ENCODE peak calls at places on chromosomes 11 and 22, in four cellular contexts. M is GM12878, Q is HepG2, O is H1. W is an unnamed sample.

GRCh38 chr11:10109836-10110235 is 184.2 kb downstream of the SBF2 start:
- DNase-seq in M (no peak), Q (no peak), O (no peak), W (no peak)

GRCh38 chr11:94938399-94939055 is 34.8 kb downstream of the CWC15 start:
- DNase-seq in M (no peak), Q (no peak), O (no peak), W (no peak)

GRCh38 chr22:41925783-41926460 is 684 bp downstream of the TNFRSF13C start:
- DNase-seq in M (no peak), Q (peak), O (peak), W (peak)

GRCh38 chr22:43951966-43952365 is 3.3 kb upstream of the SAMM50 start:
- DNase-seq in M (no peak), Q (no peak), O (peak), W (no peak)

GRCh38 chr11:14413307-14414072 is 54.5 kb upstream of the RRAS2 start:
- DNase-seq in M (no peak), Q (no peak), O (peak), W (peak)

GRCh38 chr11:95592455-95592854 is 197.1 kb downstream of the FAM76B start:
- DNase-seq in M (no peak), Q (no peak), O (peak), W (no peak)

GRCh38 chr11:27882066-27882697 is 181.9 kb upstream of the BDNF start:
- DNase-seq in M (no peak), Q (no peak), O (no peak), W (no peak)

GRCh38 chr22:18133452-18133851 is 16.5 kb upstream of the USP18 start:
- DNase-seq in M (no peak), Q (no peak), O (no peak), W (no peak)

GRCh38 chr11:70788247-70789022 is 390.1 kb downstream of the CTTN start:
- DNase-seq in M (no peak), Q (no peak), O (no peak), W (peak)

GRCh38 chr11:69014084-69014935 is 1.3 kb upstream of the MRGPRF start:
- DNase-seq in M (no peak), Q (peak), O (peak), W (no peak)

GRCh38 chr22:27682438-27682837 is 119.1 kb downstream of the MN1 start:
- DNase-seq in M (no peak), Q (no peak), O (peak), W (peak)

DNA sequence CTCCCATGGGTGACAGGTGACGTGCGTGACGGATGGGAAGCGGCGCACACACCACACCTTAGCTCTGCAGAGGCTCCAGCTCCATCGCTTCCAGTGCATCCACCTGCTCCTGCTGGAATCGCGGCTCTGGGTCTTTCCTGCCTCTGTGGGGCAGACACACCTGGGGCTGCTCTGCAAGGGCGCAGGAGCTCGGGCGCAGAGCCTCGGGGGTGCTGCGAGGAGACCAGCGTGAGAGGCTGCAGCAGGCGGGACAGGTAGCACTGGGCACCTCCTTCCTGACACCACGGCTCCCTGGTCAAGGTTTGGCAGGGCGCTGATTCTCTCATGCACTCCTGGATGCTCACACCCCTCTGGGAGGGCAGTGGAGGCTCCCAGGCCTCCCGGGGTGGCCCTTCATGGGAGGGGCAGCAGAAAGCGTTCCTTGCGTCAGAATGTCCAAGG is 1494.3 kb downstream of the BRD1 start:
- DNase-seq in M (no peak), Q (no peak), O (no peak), W (no peak)
- TF ChIP-seq HDAC6 in M (no peak), Q (no peak), O (no peak), W (no peak)

GRCh38 chr22:19854778-19855503 is at the start of the genes GNB1L and RTL10:
- DNase-seq in M (peak), Q (peak), O (peak), W (peak)

GRCh38 chr22:19853058-19853878 is 1.4 kb downstream of the GNB1L start:
- DNase-seq in M (no peak), Q (no peak), O (no peak), W (peak)

GRCh38 chr22:19853879-19854777 is 546 bp downstream of the GNB1L start:
- DNase-seq in M (no peak), Q (no peak), O (peak), W (peak)

GRCh38 chr22:19857382-19857781 is 2.7 kb upstream of the GNB1L start:
- DNase-seq in M (no peak), Q (no peak), O (no peak), W (no peak)

GRCh38 chr22:19855504-19856409 is 1.1 kb upstream of the GNB1L start:
- DNase-seq in M (peak), Q (peak), O (no peak), W (peak)
- TF ChIP-seq EP300 in M (peak), Q (no peak), O (no peak), W (peak)

GRCh38 chr11:12083380-12083779 is 27.0 kb upstream of the MICAL2 start:
- DNase-seq in M (no peak), Q (no peak), O (no peak), W (peak)

GRCh38 chr11:12077535-12078280 is 32.7 kb upstream of the MICAL2 start:
- DNase-seq in M (no peak), Q (no peak), O (no peak), W (no peak)

GRCh38 chr11:12075822-12076821 is 34.3 kb upstream of the MICAL2 start:
- DNase-seq in M (no peak), Q (no peak), O (no peak), W (no peak)

GRCh38 chr11:12076840-12077534 is 33.4 kb upstream of the MICAL2 start:
- DNase-seq in M (no peak), Q (no peak), O (no peak), W (no peak)

DNA sequence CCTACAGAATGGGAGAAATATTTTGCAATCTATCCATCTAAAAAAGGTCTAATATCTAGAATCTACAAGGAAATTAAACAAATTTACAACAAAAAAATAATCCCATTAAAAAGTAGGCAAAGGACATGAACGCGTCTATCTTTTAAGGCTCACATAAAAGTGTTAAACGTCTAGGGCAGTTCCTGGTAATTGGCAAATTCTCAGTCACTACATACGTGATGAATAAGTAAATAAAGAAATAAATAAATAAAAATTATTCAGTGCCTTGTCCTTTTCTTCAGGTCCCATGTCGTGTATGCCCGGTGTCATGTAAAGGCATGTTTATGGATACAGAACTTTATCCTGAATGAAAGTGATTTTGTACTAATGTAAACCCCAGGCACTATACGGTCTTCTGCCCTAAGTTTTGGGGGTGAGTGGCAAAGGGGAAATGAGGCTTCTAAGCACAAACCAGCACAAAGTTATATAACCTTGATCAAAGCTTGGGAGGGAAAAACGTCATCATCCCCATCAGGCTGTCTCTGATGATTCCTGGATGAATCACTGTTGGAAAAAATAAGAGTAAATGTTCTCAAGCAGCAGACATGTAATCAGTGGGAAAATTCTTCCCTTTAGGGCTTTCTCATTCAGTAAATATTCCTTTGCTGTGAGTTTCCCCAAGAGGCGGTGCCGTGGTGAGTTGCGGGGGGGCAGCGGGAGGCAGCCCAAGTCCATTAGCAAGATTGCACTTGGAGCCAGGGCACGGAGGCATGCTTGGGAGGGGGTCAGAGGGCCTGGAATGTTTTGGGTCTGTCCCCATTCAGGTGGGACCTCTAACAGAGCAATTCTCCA is 30.4 kb upstream of the MICAL2 start:
- DNase-seq in M (no peak), Q (peak), O (no peak), W (no peak)
- TF ChIP-seq HDAC6 in M (no peak), Q (no peak), O (no peak), W (no peak)

GRCh38 chr11:73787643-73788537 is at the start of gene MRPL48:
- DNase-seq in M (peak), Q (peak), O (peak), W (peak)
- TF ChIP-seq EP300 in M (peak), Q (peak), O (no peak), W (peak)

DNA sequence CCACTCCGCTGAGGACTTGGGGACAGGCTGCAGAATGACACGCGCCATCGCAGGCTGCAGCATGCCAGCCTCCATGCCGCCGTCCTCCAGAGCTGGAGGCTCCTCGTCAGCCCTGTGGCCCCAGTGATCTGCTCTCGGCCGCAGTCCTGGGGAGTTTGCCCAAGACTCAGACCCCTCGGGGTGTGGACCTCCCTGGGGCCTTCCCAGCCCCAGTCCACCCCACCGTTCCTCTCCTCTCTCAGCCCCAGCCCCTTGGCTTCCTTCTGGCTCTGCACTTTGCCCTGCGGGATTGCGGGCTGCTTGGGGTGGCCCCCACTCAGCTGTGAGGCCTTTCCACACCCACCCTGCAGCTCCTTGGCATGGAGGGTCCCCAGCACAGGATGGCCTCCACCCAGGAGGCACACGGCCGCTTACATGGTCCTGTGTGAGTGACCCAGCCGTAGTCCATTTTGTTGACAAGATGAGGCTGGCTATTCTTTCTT is 414.9 kb downstream of the TBC1D22A start:
- DNase-seq in M (no peak), Q (no peak), O (no peak), W (no peak)
- TF ChIP-seq HDAC6 in M (no peak), Q (no peak), O (no peak), W (no peak)

W was measured in K562.